ENCODE peak calls at places on chromosomes 13 and 19, in eight cellular contexts. R is breast epithelium, C is transverse colon, E is H1, I is upper lobe of left lung, Q is K562, L is HCT116, A is prostate gland. X is an unnamed sample.

GRCh38 chr13:29791508-29791907 is 58.9 kb downstream of the UBL3 start:
- DNase-seq in L (no peak), I (no peak), Q (no peak), A (no peak), R (no peak), C (no peak), E (no peak), X (no peak)

GRCh38 chr13:107842562-107843180 is 372.7 kb downstream of the LIG4 start:
- DNase-seq in A (no peak), L (no peak), Q (no peak), I (no peak), E (no peak), R (no peak), C (no peak), X (no peak)

GRCh38 chr13:38763446-38764381 is 76.8 kb downstream of the FREM2 start:
- DNase-seq in L (no peak), I (peak; percentile 26), E (no peak), R (no peak), A (no peak), Q (no peak), C (no peak), X (no peak)

GRCh38 chr13:106524108-106524507 is 11.4 kb downstream of the EFNB2 start:
- DNase-seq in E (no peak), C (no peak), R (no peak), Q (no peak), L (no peak), A (no peak), I (no peak), X (no peak)

GRCh38 chr13:41470187-41470586 is 12.8 kb downstream of the RGCC start:
- DNase-seq in E (no peak), C (no peak), R (no peak), Q (no peak), A (no peak), L (no peak), I (no peak), X (no peak)

GRCh38 chr19:19366691-19367396 is 38.6 kb upstream of the GATAD2A start:
- DNase-seq in Q (peak; percentile 79), I (peak; percentile 89), E (peak; percentile 85), A (peak; percentile 62), C (peak; percentile 86), L (peak; percentile 95), R (peak; percentile 70), X (peak; percentile 86)

GRCh38 chr19:3178377-3178972 is at the start of gene S1PR4:
- DNase-seq in E (no peak), I (peak; percentile 54), A (no peak), L (no peak), C (peak; percentile 33), Q (no peak), R (no peak), X (no peak)

GRCh38 chr13:106570354-106570822 is 2.5 kb upstream of the ARGLU1 start:
- DNase-seq in A (peak; percentile 55), I (peak; percentile 79), Q (peak; percentile 55), L (peak; percentile 92), C (peak; percentile 46), E (peak; percentile 69), R (peak; percentile 88), X (peak; percentile 80)

GRCh38 chr13:29801737-29802305 is 48.6 kb downstream of the UBL3 start:
- DNase-seq in Q (no peak), E (no peak), A (no peak), R (no peak), C (no peak), I (no peak), L (no peak), X (no peak)

GRCh38 chr19:28553005-28553404 is 659.9 kb downstream of the UQCRFS1 start:
- DNase-seq in E (no peak), Q (no peak), I (no peak), A (no peak), C (no peak), L (no peak), R (no peak), X (no peak)

GRCh38 chr13:107680115-107680514 is 535.2 kb downstream of the LIG4 start:
- DNase-seq in E (no peak), L (no peak), R (no peak), I (no peak), C (no peak), Q (no peak), A (no peak), X (no peak)

GRCh38 chr13:30720470-30720869 is 14.9 kb upstream of the ALOX5AP start:
- DNase-seq in E (no peak), L (no peak), Q (no peak), R (no peak), I (no peak), C (no peak), A (no peak), X (no peak)

DNA sequence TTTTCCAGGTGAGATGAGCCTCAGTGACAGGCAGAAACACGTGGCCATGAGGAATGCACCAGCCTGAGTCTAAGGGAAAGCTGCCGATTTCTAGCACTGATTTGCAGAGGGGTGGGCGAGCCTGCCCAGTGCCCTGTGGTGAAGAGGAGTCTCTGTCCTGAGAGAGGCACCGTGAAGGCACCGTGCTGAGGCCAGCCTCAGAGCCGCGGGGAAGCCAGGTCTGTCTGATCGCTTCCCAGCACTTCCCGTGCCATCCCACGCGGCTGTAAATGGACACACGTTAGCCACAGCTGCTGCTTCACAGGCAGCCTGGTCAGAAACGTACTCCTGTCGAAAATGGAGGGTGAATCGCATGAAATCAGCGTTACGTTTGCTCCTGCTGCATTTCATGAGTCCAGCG is 79.8 kb downstream of the ATP11A start:
- DNase-seq in E (no peak), R (no peak), Q (no peak), L (no peak), C (no peak), A (no peak), I (peak; percentile 19), X (no peak)
- TF ChIP-seq POLR2AphosphoS5 in E (no peak), R (no peak), Q (no peak), L (no peak), C (no peak), A (no peak), I (no peak), X (no peak)

GRCh38 chr19:55384576-55385235 is 614 bp upstream of the TMEM238 start:
- DNase-seq in Q (peak; percentile 36), A (no peak), I (no peak), L (no peak), E (peak; percentile 73), C (peak; percentile 42), R (no peak), X (no peak)

GRCh38 chr19:55385236-55385748 is 440 bp upstream of the RPL28 start:
- DNase-seq in E (peak; percentile 98), I (peak; percentile 96), L (peak; percentile 90), R (peak; percentile 97), Q (peak; percentile 77), A (peak; percentile 96), C (peak; percentile 96), X (peak; percentile 97)

GRCh38 chr19:55382522-55383054 is 1.5 kb downstream of the TMEM238 start:
- DNase-seq in I (no peak), R (no peak), L (no peak), E (no peak), A (no peak), C (no peak), Q (no peak), X (no peak)

GRCh38 chr19:55383279-55383788 is 758 bp downstream of the TMEM238 start:
- DNase-seq in L (no peak), E (no peak), I (no peak), Q (peak; percentile 75), C (peak; percentile 30), R (no peak), A (no peak), X (no peak)

GRCh38 chr19:55383789-55384575 is at the start of gene TMEM238:
- DNase-seq in Q (peak; percentile 55), C (peak; percentile 84), E (peak; percentile 72), I (peak; percentile 68), A (peak; percentile 41), R (peak; percentile 38), L (no peak), X (peak; percentile 82)
- TF ChIP-seq POLR2A in Q (no peak), C (peak; percentile 64), E (peak; percentile 26), I (no peak), A (peak; percentile 50), R (no peak), L (no peak), X (no peak)

DNA sequence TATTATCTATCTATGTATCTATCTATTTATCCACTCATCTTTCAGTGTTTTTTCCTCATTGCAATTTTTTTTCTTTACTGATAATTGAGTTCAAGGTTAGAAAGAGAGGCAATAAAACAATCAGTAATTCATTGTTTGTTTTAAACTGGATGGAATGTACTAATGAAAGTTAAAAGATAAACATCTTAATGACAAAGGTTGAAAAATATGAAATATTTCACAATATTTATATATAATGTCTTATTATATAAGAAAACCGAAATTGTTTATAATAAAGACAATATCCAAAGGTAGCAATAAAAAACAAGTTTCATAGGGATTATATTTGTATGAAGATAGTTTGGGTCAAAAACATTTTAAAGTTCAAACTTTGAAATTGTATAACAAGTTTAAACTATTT is 1015.5 kb upstream of the MIR17HG start:
- DNase-seq in A (no peak), L (no peak), R (no peak), Q (no peak), I (no peak), E (no peak), C (no peak), X (no peak)
- H3K27ac ChIP-seq in A (no peak overlapping the region), L (no peak overlapping the region), R (no peak overlapping the region), Q (no peak overlapping the region), I (no peak overlapping the region), E (no peak overlapping the region), C (no peak overlapping the region), X (no peak overlapping the region)

DNA sequence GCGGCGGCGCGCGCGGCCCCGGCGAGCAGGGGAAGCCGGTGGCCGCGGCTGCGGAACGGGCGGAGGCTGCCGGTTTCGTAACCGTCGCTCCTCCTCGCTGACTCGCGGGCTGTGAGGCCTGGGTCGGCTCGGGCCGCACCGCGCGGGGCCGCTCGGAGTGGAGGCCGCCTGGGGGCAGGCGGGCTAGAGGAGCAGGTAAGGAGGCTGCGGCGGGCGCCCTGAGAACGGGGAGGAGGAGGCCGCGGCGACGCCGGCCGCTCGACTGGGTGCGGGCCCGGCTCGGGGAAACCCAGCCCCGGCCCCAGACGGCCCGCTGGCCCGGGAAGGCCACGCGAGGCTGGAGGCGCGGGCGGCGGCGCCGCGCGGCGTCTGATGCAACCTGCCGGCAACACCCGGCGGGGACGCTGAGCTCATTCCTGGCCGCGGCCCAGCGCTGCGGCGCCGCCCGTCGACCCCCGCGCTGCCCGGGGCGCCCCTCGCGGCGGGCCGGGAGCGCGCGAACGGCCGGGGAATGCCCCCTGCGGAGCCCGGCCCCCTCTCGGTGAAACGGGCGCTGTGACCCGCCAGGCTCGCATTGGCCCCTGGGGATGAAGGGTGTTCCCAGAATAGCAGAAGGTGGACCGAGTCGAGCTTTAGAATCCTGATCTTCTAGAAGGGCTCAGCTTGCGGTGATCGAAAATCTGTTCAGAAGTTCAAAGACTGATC is at the start of gene CEBPG:
- DNase-seq in L (no peak), A (no peak), R (no peak), C (peak; percentile 68), E (peak; percentile 59), I (peak; percentile 68), Q (peak; percentile 83), X (peak; percentile 55)
- TF ChIP-seq POLR2AphosphoS5 in L (peak; percentile 66), A (peak; percentile 18), R (no peak), C (peak; percentile 83), E (peak; percentile 68), I (peak; percentile 68), Q (peak; percentile 35), X (no peak)

GRCh38 chr19:38908854-38909253 is 3.1 kb downstream of the CCER2 start:
- DNase-seq in C (no peak), I (no peak), E (no peak), A (no peak), R (no peak), Q (no peak), L (no peak), X (no peak)
- TF ChIP-seq POLR2A in C (no peak), I (no peak), E (no peak), A (no peak), R (no peak), Q (no peak), L (no peak), X (no peak)

X was measured in stomach.